ENCODE peak calls at places on chromosomes 7 and 10, in ten cellular contexts. F is HepG2, N is esophagus muscularis mucosa, O is breast epithelium, C is suprapubic skin, Q is stomach, D is GM12878, A is endothelial cell of umbilical vein, B is sigmoid colon, P is HCT116. U is an unnamed sample.

GRCh38 chr7:65463184-65463583 is 89.5 kb downstream of the ZNF92 start:
- DNase-seq in N (no peak), B (no peak), P (no peak), C (no peak), Q (no peak), F (no peak), A (no peak), D (no peak), O (no peak), U (no peak)

GRCh38 chr7:5284304-5285281 is 1.9 kb downstream of the SLC29A4 start:
- DNase-seq in C (no peak), P (peak; percentile 54), N (no peak), D (peak; percentile 4), A (no peak), O (no peak), Q (peak; percentile 65), F (peak; percentile 87), B (no peak), U (peak; percentile 79)

GRCh38 chr10:11058965-11059364 is 41.3 kb downstream of the CELF2 start:
- DNase-seq in D (no peak), C (no peak), F (no peak), Q (no peak), O (no peak), A (no peak), P (no peak), B (no peak), N (no peak), U (no peak)

GRCh38 chr10:28875535-28876208 is 198.4 kb downstream of the BAMBI start:
- DNase-seq in C (no peak), Q (no peak), A (no peak), O (no peak), B (no peak), P (no peak), D (no peak), F (peak; percentile 73), N (no peak), U (no peak)

GRCh38 chr7:151403764-151404163 is 6.1 kb downstream of the WDR86 start:
- DNase-seq in D (no peak), O (no peak), N (no peak), Q (no peak), B (no peak), F (no peak), A (no peak), P (peak; percentile 24), C (no peak), U (no peak)

GRCh38 chr7:45644237-45644636 is 70.1 kb downstream of the ADCY1 start:
- DNase-seq in B (no peak), Q (peak; percentile 8), D (no peak), N (peak; percentile 89), P (no peak), A (no peak), F (no peak), C (peak; percentile 16), O (no peak), U (no peak)

GRCh38 chr10:12332572-12333381 is 16.6 kb upstream of the CAMK1D start:
- DNase-seq in D (no peak), B (no peak), Q (no peak), N (no peak), F (no peak), O (no peak), A (no peak), P (no peak), C (no peak), U (no peak)

GRCh38 chr7:77542399-77542798 is 5.3 kb downstream of the PTPN12 start:
- DNase-seq in B (no peak), C (no peak), D (no peak), Q (no peak), P (no peak), F (no peak), O (no peak), N (no peak), A (no peak), U (no peak)

GRCh38 chr10:126598009-126598408 is 72.5 kb downstream of the C10orf90 start:
- DNase-seq in N (peak; percentile 31), P (peak; percentile 38), B (no peak), C (no peak), Q (peak; percentile 63), A (peak; percentile 10), D (no peak), O (no peak), F (peak; percentile 32), U (peak; percentile 47)

DNA sequence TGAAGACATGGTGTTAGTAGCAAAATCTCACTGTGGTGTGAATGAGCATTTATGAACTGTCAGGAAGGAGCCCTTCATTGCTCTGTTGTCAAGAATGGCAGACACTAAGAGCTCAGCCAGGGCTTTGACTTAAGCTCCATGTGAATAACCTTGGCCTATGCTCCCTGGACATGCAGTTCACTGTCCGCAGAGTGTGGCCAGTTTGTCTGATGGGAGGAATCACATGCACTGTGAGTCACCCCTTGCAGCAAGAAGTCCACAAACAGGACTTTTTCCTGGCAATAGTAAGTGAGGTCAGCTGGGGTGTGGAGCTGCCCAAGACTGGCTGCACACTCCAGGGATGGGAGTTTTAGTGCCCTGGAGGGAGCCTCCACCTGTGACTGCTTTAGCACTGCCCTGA is 49.5 kb downstream of the ZNF37A start:
- DNase-seq in F (peak; percentile 74), O (no peak), C (no peak), D (no peak), N (no peak), B (no peak), P (no peak), Q (no peak), A (no peak), U (no peak)
- TF ChIP-seq POLR2A in F (no peak), O (no peak), C (no peak), D (no peak), N (no peak), B (no peak), P (no peak), Q (no peak), A (no peak), U (no peak)

DNA sequence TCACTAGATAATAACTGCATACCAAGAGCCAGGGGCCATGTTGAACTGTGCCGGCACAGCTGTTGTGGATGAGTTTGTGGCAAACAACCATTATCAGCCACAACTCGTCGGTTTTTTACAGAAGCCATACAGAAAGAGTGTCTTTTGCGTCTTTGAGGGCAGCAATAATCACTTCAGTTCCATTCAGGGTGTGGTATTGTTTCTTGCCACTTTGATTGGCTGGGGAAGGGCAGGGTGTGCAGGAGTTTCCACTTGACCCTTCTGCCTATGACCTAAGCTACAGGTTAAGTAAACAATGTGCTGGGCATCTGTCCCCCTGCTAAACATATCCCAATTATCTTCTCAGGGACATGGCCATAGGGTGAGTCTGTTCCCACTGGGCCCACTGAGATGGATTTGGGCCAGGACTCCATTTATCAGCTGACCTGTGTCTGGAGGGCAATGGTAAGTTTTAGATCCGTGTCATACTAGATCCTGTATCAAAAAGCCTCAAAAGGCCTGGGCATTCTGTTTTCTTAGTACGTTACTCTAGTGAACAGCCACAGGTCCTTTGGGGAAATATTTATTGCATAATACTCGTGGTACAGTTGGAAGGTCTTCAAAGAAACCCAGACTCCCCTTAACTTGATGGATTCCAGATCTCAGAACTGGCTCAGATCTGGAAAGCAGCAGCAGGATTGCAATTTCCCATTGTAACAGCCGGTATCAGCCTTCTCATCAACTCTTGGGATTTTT is 15.9 kb downstream of the ZNF3 start:
- DNase-seq in F (no peak), A (peak; percentile 38), D (no peak), N (no peak), C (no peak), Q (no peak), O (no peak), B (peak; percentile 75), P (no peak), U (no peak)
- TF ChIP-seq POLR2AphosphoS5 in F (no peak), A (no peak), D (no peak), N (peak; percentile 52), C (no peak), Q (peak; percentile 72), O (no peak), B (peak; percentile 93), P (no peak), U (no peak)

DNA sequence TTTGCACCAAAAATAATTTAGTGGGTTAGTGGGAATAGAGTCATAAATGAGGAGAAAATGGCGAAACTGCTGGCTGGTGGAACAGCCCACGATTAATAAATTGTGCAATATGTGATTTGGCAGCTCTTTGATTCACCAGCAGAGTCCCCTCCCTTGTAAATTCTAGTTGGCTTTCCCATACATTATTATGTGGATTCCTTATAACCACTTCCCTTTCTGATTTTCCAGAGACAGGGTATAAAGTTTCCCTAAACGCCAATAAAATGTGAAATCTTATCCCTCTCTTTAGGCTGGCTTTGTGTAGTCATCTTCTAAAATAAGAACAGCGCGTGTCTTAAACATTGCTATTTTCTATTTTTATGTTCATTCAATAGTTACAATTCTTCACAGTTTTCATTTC is 149.4 kb upstream of the FERD3L start:
- DNase-seq in N (no peak), F (no peak), D (no peak), C (no peak), O (no peak), Q (no peak), P (no peak), B (no peak), A (no peak), U (no peak)
- H3K27me3 ChIP-seq in N (no peaks in the 10 kb centered on the region), F (no peaks in the 10 kb centered on the region), D (no peaks in the 10 kb centered on the region), C (no peaks in the 10 kb centered on the region), O (no peaks in the 10 kb centered on the region), Q (no peaks in the 10 kb centered on the region), P (no peaks in the 10 kb centered on the region), B (no peaks in the 10 kb centered on the region), A (no peaks in the 10 kb centered on the region), U (no peaks in the 10 kb centered on the region)

GRCh38 chr7:91644251-91644650 is 236.3 kb downstream of the MTERF1 start:
- DNase-seq in O (no peak), D (no peak), B (no peak), A (no peak), F (no peak), C (no peak), N (peak; percentile 68), Q (no peak), P (no peak), U (no peak)
- TF ChIP-seq POLR2A in O (no peak), D (no peak), B (no peak), A (no peak), F (no peak), C (no peak), N (no peak), Q (no peak), P (no peak), U (no peak)

DNA sequence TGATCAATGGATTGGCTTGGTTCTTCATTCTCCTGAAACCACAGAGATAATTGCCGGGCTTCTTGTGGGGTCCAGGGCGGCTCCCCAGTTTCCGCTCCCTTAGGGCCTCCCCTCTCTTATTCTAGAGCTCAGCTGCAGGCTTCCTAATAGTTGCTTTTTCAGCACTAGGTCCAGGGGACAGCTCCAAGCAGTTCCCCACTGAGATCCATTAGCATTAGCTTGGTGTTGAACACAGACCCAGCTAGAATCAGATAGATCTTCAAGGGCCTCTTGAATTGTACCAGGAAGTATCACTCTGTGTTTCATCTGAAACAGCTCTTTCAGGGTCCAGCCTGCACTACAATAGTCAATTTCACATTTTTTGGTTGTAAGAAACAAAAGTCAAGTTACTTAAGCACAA is 238.7 kb downstream of the SEC23IP start:
- DNase-seq in O (no peak), C (no peak), A (peak; percentile 19), B (no peak), D (no peak), F (no peak), Q (no peak), N (no peak), P (no peak), U (no peak)
- TF ChIP-seq POLR2AphosphoS5 in O (no peak), C (no peak), A (no peak), B (no peak), D (no peak), F (no peak), Q (no peak), N (no peak), P (no peak), U (no peak)